ENCODE peak calls at places on chromosomes 7 and 10, in four cellular contexts. K is HS-5; L is stimulated activated CD4-positive, alpha-beta T cell treated with anti-CD3 and anti-CD28 coated beads, Interleukin-15, amount 100 ng/mL, for 1 hour; B is T-helper 9 cell. D is an unnamed sample.

GRCh38 chr10:113086282-113086681 is 136.2 kb downstream of the TCF7L2 start:
- DNase-seq in K (no peak), L (no peak), B (no peak), D (no peak)

GRCh38 chr10:73119457-73119856 is 9.2 kb downstream of the NUDT13 start:
- DNase-seq in K (no peak), L (no peak), B (no peak), D (no peak)

GRCh38 chr10:42926831-42927230 is 144.2 kb downstream of the BMS1 start:
- DNase-seq in K (peak; percentile 5), L (no peak), B (no peak), D (no peak)

GRCh38 chr7:43890468-43890867 is 15.9 kb downstream of the URGCP start:
- DNase-seq in K (no peak), L (no peak), B (no peak), D (no peak)

GRCh38 chr7:107294182-107294581 is 125.4 kb downstream of the HBP1 start:
- DNase-seq in K (no peak), L (no peak), B (no peak), D (no peak)

GRCh38 chr7:42151309-42151708 is 85.7 kb downstream of the GLI3 start:
- DNase-seq in K (no peak), L (no peak), B (no peak), D (no peak)

GRCh38 chr7:31114593-31115343 is 62.7 kb downstream of the ADCYAP1R1 start:
- DNase-seq in K (no peak), L (no peak), B (no peak), D (no peak)

GRCh38 chr10:108427081-108427480 is 1262.6 kb upstream of the SORCS1 start:
- DNase-seq in K (no peak), L (no peak), B (no peak), D (no peak)

GRCh38 chr10:121310151-121310711 is 288.0 kb downstream of the FGFR2 start:
- DNase-seq in K (no peak), L (no peak), B (no peak), D (no peak)